ENCODE peak calls at places on chromosomes 11 and 22, in seven cellular contexts. G, P, E, V, Y, I and M are unnamed samples.

GRCh38 chr11:111734383-111735261 is 31.6 kb downstream of the PPP2R1B start:
- DNase-seq in G (no peak), P (no peak), E (no peak), V (no peak), Y (no peak), I (no peak), M (no peak)

GRCh38 chr11:5973530-5973929 is 5.2 kb upstream of the OR56A5 start:
- DNase-seq in G (no peak), P (no peak), E (no peak), V (no peak), Y (no peak), I (no peak), M (no peak)

GRCh38 chr11:61951484-61952135 is 1.5 kb downstream of the BEST1 start:
- DNase-seq in G (peak), P (no peak), E (no peak), V (no peak), Y (no peak), I (no peak), M (no peak)

GRCh38 chr11:33540946-33541915 is 159.4 kb downstream of the C11orf91 start:
- DNase-seq in G (no peak), P (no peak), E (no peak), V (no peak), Y (no peak), I (no peak), M (no peak)

GRCh38 chr22:38070250-38070921 is 13.2 kb downstream of the PICK1 start:
- DNase-seq in G (peak), P (no peak), E (no peak), V (no peak), Y (no peak), I (no peak), M (no peak)

GRCh38 chr11:78796956-78797355 is 222.3 kb upstream of the NARS2 start:
- DNase-seq in G (no peak), P (peak), E (no peak), V (no peak), Y (peak), I (no peak), M (no peak)

GRCh38 chr11:78290293-78291176 is 101.8 kb downstream of the USP35 start:
- DNase-seq in G (no peak), P (peak), E (no peak), V (peak), Y (peak), I (no peak), M (no peak)

GRCh38 chr11:130677486-130678153 is 229.2 kb downstream of the ADAMTS15 start:
- DNase-seq in G (peak), P (peak), E (no peak), V (no peak), Y (peak), I (peak), M (peak)

GRCh38 chr11:119024430-119025098 is 6.0 kb downstream of the TRAPPC4 start:
- DNase-seq in G (peak), P (no peak), E (no peak), V (no peak), Y (no peak), I (no peak), M (no peak)

GRCh38 chr11:101470881-101471535 is 112.8 kb downstream of the TRPC6 start:
- DNase-seq in G (no peak), P (no peak), E (no peak), V (no peak), Y (peak), I (no peak), M (no peak)

GRCh38 chr11:45082744-45083543 is 63.5 kb upstream of the PRDM11 start:
- DNase-seq in G (peak), P (no peak), E (no peak), V (no peak), Y (no peak), I (no peak), M (no peak)